ENCODE peak calls at places on chromosome 21, in seven cellular contexts. U is NCI-H524, Y is AG04450, K is NCI-H1105 treated with DMSO at 0.1 percent for 48 hours, V is left colon, L is NCI-H460, D is ELR. X is an unnamed sample.

GRCh38 chr21:15422761-15423160 is 307.0 kb upstream of the USP25 start:
- DNase-seq in U (no peak), Y (no peak), K (no peak), V (no peak), L (no peak), D (peak), X (no peak)

GRCh38 chr21:43194303-43195130 is 25.7 kb downstream of the CRYAA start:
- DNase-seq in U (no peak), Y (no peak), K (no peak), V (peak), L (no peak), D (no peak), X (no peak)

GRCh38 chr21:42277593-42277992 is 37.6 kb downstream of the TFF3 start:
- DNase-seq in U (no peak), Y (no peak), K (no peak), V (no peak), L (no peak), D (no peak), X (no peak)

GRCh38 chr21:46142581-46143473 is 12.6 kb downstream of the FTCD start:
- DNase-seq in U (no peak), Y (no peak), K (no peak), V (no peak), L (no peak), D (no peak), X (no peak)

GRCh38 chr21:29130234-29130993 is at the start of gene MAP3K7CL:
- DNase-seq in U (no peak), Y (peak), K (no peak), V (no peak), L (no peak), D (peak), X (no peak)

GRCh38 chr21:42833439-42833815 is 45.9 kb downstream of the WDR4 start:
- DNase-seq in U (peak), Y (no peak), K (peak), V (peak), L (peak), D (peak), X (peak)

GRCh38 chr21:35226960-35227741 is 178.0 kb upstream of the RUNX1 start:
- DNase-seq in U (no peak), Y (no peak), K (no peak), V (no peak), L (no peak), D (no peak), X (no peak)

GRCh38 chr21:45381036-45381787 is 23.8 kb upstream of the COL18A1 start:
- DNase-seq in U (no peak), Y (no peak), K (no peak), V (no peak), L (no peak), D (no peak), X (no peak)

GRCh38 chr21:45019887-45020537 is 54.4 kb upstream of the ADARB1 start:
- DNase-seq in U (no peak), Y (no peak), K (no peak), V (peak), L (no peak), D (no peak), X (no peak)

GRCh38 chr21:30689822-30690221 is 28.8 kb downstream of the KRTAP21-3 start:
- DNase-seq in U (no peak), Y (no peak), K (no peak), V (no peak), L (no peak), D (no peak), X (no peak)

GRCh38 chr21:26881504-26882228 is 36.5 kb upstream of the ADAMTS1 start:
- DNase-seq in U (peak), Y (peak), K (peak), V (no peak), L (no peak), D (peak), X (no peak)

GRCh38 chr21:45040739-45041138 is 33.6 kb upstream of the ADARB1 start:
- DNase-seq in U (no peak), Y (no peak), K (no peak), V (no peak), L (no peak), D (no peak), X (no peak)

GRCh38 chr21:42252778-42253340 is 33.9 kb downstream of the ABCG1 start:
- DNase-seq in U (no peak), Y (no peak), K (no peak), V (no peak), L (no peak), D (no peak), X (no peak)